ENCODE peak calls at places on chromosomes 6 and 20, in five cellular contexts. One of them, this sample, is unnamed.

GRCh38 chr6:36671687-36672375 is 6.7 kb upstream of the CDKN1A start:
- DNase-seq in stimulated activated CD8-positive, alpha-beta memory T cell treated with anti-CD3 and anti-CD28 coated beads, Interleukin-15, amount 100 ng/mL, for 4 hours: no peak
- DNase-seq in activated effector memory CD4-positive, alpha-beta T cell treated with Interleukin-2 at 50 U/mL for 16 hours: no peak
- DNase-seq in CMK: no peak
- DNase-seq in HCEC 1CT: no peak
- DNase-seq in this sample: no peak

GRCh38 chr20:56783826-56784225 is 154.7 kb downstream of the TFAP2C start:
- DNase-seq in HCEC 1CT: no peak
- DNase-seq in activated effector memory CD4-positive, alpha-beta T cell treated with Interleukin-2 at 50 U/mL for 16 hours: no peak
- DNase-seq in CMK: no peak
- DNase-seq in stimulated activated CD8-positive, alpha-beta memory T cell treated with anti-CD3 and anti-CD28 coated beads, Interleukin-15, amount 100 ng/mL, for 4 hours: no peak
- DNase-seq in this sample: no peak

GRCh38 chr6:11188161-11188915 is 44.1 kb downstream of the NEDD9 start:
- DNase-seq in activated effector memory CD4-positive, alpha-beta T cell treated with Interleukin-2 at 50 U/mL for 16 hours: no peak
- DNase-seq in CMK: no peak
- DNase-seq in HCEC 1CT: peak; percentile 46
- DNase-seq in stimulated activated CD8-positive, alpha-beta memory T cell treated with anti-CD3 and anti-CD28 coated beads, Interleukin-15, amount 100 ng/mL, for 4 hours: no peak
- DNase-seq in this sample: no peak

GRCh38 chr20:44052166-44052565 is 134.8 kb downstream of the JPH2 start:
- DNase-seq in activated effector memory CD4-positive, alpha-beta T cell treated with Interleukin-2 at 50 U/mL for 16 hours: no peak
- DNase-seq in stimulated activated CD8-positive, alpha-beta memory T cell treated with anti-CD3 and anti-CD28 coated beads, Interleukin-15, amount 100 ng/mL, for 4 hours: no peak
- DNase-seq in CMK: no peak
- DNase-seq in HCEC 1CT: no peak
- DNase-seq in this sample: no peak

GRCh38 chr20:29873946-29874345 is 1383.5 kb upstream of the DEFB115 start:
- DNase-seq in HCEC 1CT: peak; percentile 23
- DNase-seq in stimulated activated CD8-positive, alpha-beta memory T cell treated with anti-CD3 and anti-CD28 coated beads, Interleukin-15, amount 100 ng/mL, for 4 hours: no peak
- DNase-seq in activated effector memory CD4-positive, alpha-beta T cell treated with Interleukin-2 at 50 U/mL for 16 hours: no peak
- DNase-seq in CMK: no peak
- DNase-seq in this sample: peak; percentile 65

GRCh38 chr6:158046201-158047119 is 64.8 kb downstream of the SYNJ2 start:
- DNase-seq in activated effector memory CD4-positive, alpha-beta T cell treated with Interleukin-2 at 50 U/mL for 16 hours: no peak
- DNase-seq in CMK: no peak
- DNase-seq in stimulated activated CD8-positive, alpha-beta memory T cell treated with anti-CD3 and anti-CD28 coated beads, Interleukin-15, amount 100 ng/mL, for 4 hours: no peak
- DNase-seq in HCEC 1CT: no peak
- DNase-seq in this sample: no peak

GRCh38 chr20:23029324-23029723 is 5.8 kb upstream of the SSTR4 start:
- DNase-seq in stimulated activated CD8-positive, alpha-beta memory T cell treated with anti-CD3 and anti-CD28 coated beads, Interleukin-15, amount 100 ng/mL, for 4 hours: no peak
- DNase-seq in CMK: no peak
- DNase-seq in activated effector memory CD4-positive, alpha-beta T cell treated with Interleukin-2 at 50 U/mL for 16 hours: no peak
- DNase-seq in HCEC 1CT: no peak
- DNase-seq in this sample: no peak

GRCh38 chr6:38078671-38079070 is 259.1 kb downstream of the ZFAND3 start:
- DNase-seq in HCEC 1CT: peak; percentile 45
- DNase-seq in CMK: no peak
- DNase-seq in stimulated activated CD8-positive, alpha-beta memory T cell treated with anti-CD3 and anti-CD28 coated beads, Interleukin-15, amount 100 ng/mL, for 4 hours: no peak
- DNase-seq in activated effector memory CD4-positive, alpha-beta T cell treated with Interleukin-2 at 50 U/mL for 16 hours: no peak
- DNase-seq in this sample: no peak

GRCh38 chr6:124040655-124041054 is 237.0 kb downstream of the NKAIN2 start:
- DNase-seq in CMK: no peak
- DNase-seq in stimulated activated CD8-positive, alpha-beta memory T cell treated with anti-CD3 and anti-CD28 coated beads, Interleukin-15, amount 100 ng/mL, for 4 hours: no peak
- DNase-seq in activated effector memory CD4-positive, alpha-beta T cell treated with Interleukin-2 at 50 U/mL for 16 hours: no peak
- DNase-seq in HCEC 1CT: no peak
- DNase-seq in this sample: no peak

GRCh38 chr6:12592634-12593033 is 123.9 kb upstream of the PHACTR1 start:
- DNase-seq in HCEC 1CT: no peak
- DNase-seq in stimulated activated CD8-positive, alpha-beta memory T cell treated with anti-CD3 and anti-CD28 coated beads, Interleukin-15, amount 100 ng/mL, for 4 hours: no peak
- DNase-seq in CMK: no peak
- DNase-seq in activated effector memory CD4-positive, alpha-beta T cell treated with Interleukin-2 at 50 U/mL for 16 hours: no peak
- DNase-seq in this sample: no peak

GRCh38 chr6:37160922-37161778 is 8.8 kb upstream of the PIM1 start:
- DNase-seq in activated effector memory CD4-positive, alpha-beta T cell treated with Interleukin-2 at 50 U/mL for 16 hours: no peak
- DNase-seq in CMK: no peak
- DNase-seq in stimulated activated CD8-positive, alpha-beta memory T cell treated with anti-CD3 and anti-CD28 coated beads, Interleukin-15, amount 100 ng/mL, for 4 hours: no peak
- DNase-seq in HCEC 1CT: no peak
- DNase-seq in this sample: no peak

GRCh38 chr6:20409427-20409971 is 7.8 kb downstream of the E2F3 start:
- DNase-seq in activated effector memory CD4-positive, alpha-beta T cell treated with Interleukin-2 at 50 U/mL for 16 hours: no peak
- DNase-seq in CMK: no peak
- DNase-seq in stimulated activated CD8-positive, alpha-beta memory T cell treated with anti-CD3 and anti-CD28 coated beads, Interleukin-15, amount 100 ng/mL, for 4 hours: no peak
- DNase-seq in HCEC 1CT: no peak
- DNase-seq in this sample: no peak

GRCh38 chr6:78511019-78511418 is 356.3 kb upstream of the IRAK1BP1 start:
- DNase-seq in activated effector memory CD4-positive, alpha-beta T cell treated with Interleukin-2 at 50 U/mL for 16 hours: no peak
- DNase-seq in HCEC 1CT: no peak
- DNase-seq in stimulated activated CD8-positive, alpha-beta memory T cell treated with anti-CD3 and anti-CD28 coated beads, Interleukin-15, amount 100 ng/mL, for 4 hours: no peak
- DNase-seq in CMK: no peak
- DNase-seq in this sample: no peak

GRCh38 chr20:38260378-38261053 is at the start of gene KIAA1755:
- DNase-seq in HCEC 1CT: no peak
- DNase-seq in stimulated activated CD8-positive, alpha-beta memory T cell treated with anti-CD3 and anti-CD28 coated beads, Interleukin-15, amount 100 ng/mL, for 4 hours: no peak
- DNase-seq in CMK: no peak
- DNase-seq in activated effector memory CD4-positive, alpha-beta T cell treated with Interleukin-2 at 50 U/mL for 16 hours: no peak
- DNase-seq in this sample: peak; percentile 36

GRCh38 chr6:160930547-160931377 is 60.8 kb upstream of the MAP3K4 start:
- DNase-seq in CMK: no peak
- DNase-seq in stimulated activated CD8-positive, alpha-beta memory T cell treated with anti-CD3 and anti-CD28 coated beads, Interleukin-15, amount 100 ng/mL, for 4 hours: peak; percentile 5
- DNase-seq in activated effector memory CD4-positive, alpha-beta T cell treated with Interleukin-2 at 50 U/mL for 16 hours: peak; percentile 41
- DNase-seq in HCEC 1CT: peak; percentile 49
- DNase-seq in this sample: peak; percentile 77

GRCh38 chr6:113169484-113169883 is 687.7 kb upstream of the MARCKS start:
- DNase-seq in activated effector memory CD4-positive, alpha-beta T cell treated with Interleukin-2 at 50 U/mL for 16 hours: no peak
- DNase-seq in CMK: no peak
- DNase-seq in HCEC 1CT: peak; percentile 64
- DNase-seq in stimulated activated CD8-positive, alpha-beta memory T cell treated with anti-CD3 and anti-CD28 coated beads, Interleukin-15, amount 100 ng/mL, for 4 hours: no peak
- DNase-seq in this sample: no peak

GRCh38 chr6:145531822-145532221 is 203.5 kb downstream of the EPM2A start:
- DNase-seq in CMK: no peak
- DNase-seq in stimulated activated CD8-positive, alpha-beta memory T cell treated with anti-CD3 and anti-CD28 coated beads, Interleukin-15, amount 100 ng/mL, for 4 hours: no peak
- DNase-seq in HCEC 1CT: no peak
- DNase-seq in activated effector memory CD4-positive, alpha-beta T cell treated with Interleukin-2 at 50 U/mL for 16 hours: no peak
- DNase-seq in this sample: no peak

GRCh38 chr6:114194362-114195343 is 148.2 kb downstream of the HS3ST5 start:
- DNase-seq in CMK: peak; percentile 43
- DNase-seq in stimulated activated CD8-positive, alpha-beta memory T cell treated with anti-CD3 and anti-CD28 coated beads, Interleukin-15, amount 100 ng/mL, for 4 hours: no peak
- DNase-seq in activated effector memory CD4-positive, alpha-beta T cell treated with Interleukin-2 at 50 U/mL for 16 hours: no peak
- DNase-seq in HCEC 1CT: no peak
- DNase-seq in this sample: no peak

This sample was measured in WTC11.